ENCODE peak calls at places on chromosome 21, in nine cellular contexts. W is HCT116; F is HT1080; K is neuronal stem cell; X is H9; Q is mesothelial cell of epicardium; E is pulmonary artery endothelial cell; P is AG09319; G is stimulated activated CD8-positive, alpha-beta memory T cell treated with anti-CD3 and anti-CD28 coated beads, Interleukin-15, amount 100 ng/mL, for 24 hours. I is an unnamed sample.

GRCh38 chr21:32819702-32820101 is 48.1 kb upstream of the PAXBP1 start:
- DNase-seq in W (no peak), F (peak), K (no peak), X (no peak), Q (no peak), E (peak), P (peak), G (no peak), I (no peak)

GRCh38 chr21:35311985-35312384 is 262.9 kb upstream of the RUNX1 start:
- DNase-seq in W (no peak), F (no peak), K (no peak), X (no peak), Q (no peak), E (no peak), P (no peak), G (no peak), I (no peak)

GRCh38 chr21:39020751-39021474 is 162.3 kb downstream of the PSMG1 start:
- DNase-seq in W (no peak), F (no peak), K (no peak), X (no peak), Q (no peak), E (no peak), P (no peak), G (no peak), I (no peak)

GRCh38 chr21:27772816-27773215 is 805.9 kb upstream of the ADAMTS5 start:
- DNase-seq in W (no peak), F (no peak), K (no peak), X (no peak), Q (no peak), E (no peak), P (peak), G (no peak), I (no peak)

GRCh38 chr21:39667353-39667891 is 54.7 kb downstream of the B3GALT5 start:
- DNase-seq in W (no peak), F (no peak), K (no peak), X (no peak), Q (no peak), E (no peak), P (no peak), G (no peak), I (no peak)

GRCh38 chr21:46002841-46003574 is 21.4 kb downstream of the COL6A1 start:
- DNase-seq in W (no peak), F (no peak), K (no peak), X (peak), Q (peak), E (no peak), P (no peak), G (no peak), I (no peak)

GRCh38 chr21:45970674-45971486 is 10.7 kb upstream of the COL6A1 start:
- DNase-seq in W (no peak), F (peak), K (no peak), X (peak), Q (no peak), E (no peak), P (no peak), G (peak), I (peak)

GRCh38 chr21:33078907-33079582 is 9.1 kb downstream of the OLIG1 start:
- DNase-seq in W (peak), F (peak), K (no peak), X (no peak), Q (no peak), E (no peak), P (no peak), G (no peak), I (peak)

GRCh38 chr21:45296638-45297037 is 8.9 kb upstream of the POFUT2 start:
- DNase-seq in W (no peak), F (no peak), K (no peak), X (no peak), Q (no peak), E (no peak), P (no peak), G (no peak), I (no peak)

GRCh38 chr21:43861716-43862115 is 3.3 kb upstream of the AGPAT3 start:
- DNase-seq in W (no peak), F (no peak), K (no peak), X (no peak), Q (no peak), E (no peak), P (no peak), G (no peak), I (no peak)

GRCh38 chr21:28754127-28754611 is 238.5 kb downstream of the LTN1 start:
- DNase-seq in W (no peak), F (no peak), K (no peak), X (no peak), Q (no peak), E (peak), P (no peak), G (no peak), I (peak)

GRCh38 chr21:27590271-27590670 is 623.4 kb upstream of the ADAMTS5 start:
- DNase-seq in W (no peak), F (peak), K (no peak), X (no peak), Q (no peak), E (no peak), P (peak), G (no peak), I (no peak)

GRCh38 chr21:34768326-34768725 is 99.5 kb downstream of the CLIC6 start:
- DNase-seq in W (no peak), F (no peak), K (no peak), X (no peak), Q (no peak), E (no peak), P (no peak), G (no peak), I (no peak)

GRCh38 chr21:38244885-38245869 is 11.6 kb upstream of the KCNJ15 start:
- DNase-seq in W (no peak), F (peak), K (no peak), X (no peak), Q (no peak), E (no peak), P (peak), G (peak), I (peak)

GRCh38 chr21:39336457-39337008 is 12.4 kb downstream of the HMGN1 start:
- DNase-seq in W (no peak), F (no peak), K (no peak), X (no peak), Q (no peak), E (no peak), P (no peak), G (no peak), I (no peak)

GRCh38 chr21:44442266-44443125 is 12.8 kb upstream of the LRRC3 start:
- DNase-seq in W (no peak), F (no peak), K (no peak), X (no peak), Q (peak), E (no peak), P (no peak), G (no peak), I (no peak)

GRCh38 chr21:45537746-45538291 is 4.4 kb downstream of the SLC19A1 start:
- DNase-seq in W (no peak), F (no peak), K (no peak), X (no peak), Q (peak), E (no peak), P (no peak), G (no peak), I (no peak)

GRCh38 chr21:16605588-16605987 is 875.8 kb downstream of the USP25 start:
- DNase-seq in W (no peak), F (no peak), K (no peak), X (no peak), Q (no peak), E (no peak), P (no peak), G (no peak), I (no peak)

GRCh38 chr21:33936221-33937038 is 20.8 kb upstream of the ATP5PO start:
- DNase-seq in W (no peak), F (no peak), K (no peak), X (no peak), Q (no peak), E (no peak), P (no peak), G (no peak), I (no peak)

GRCh38 chr21:42313501-42313969 is 1.7 kb downstream of the TFF3 start:
- DNase-seq in W (no peak), F (no peak), K (no peak), X (peak), Q (no peak), E (no peak), P (no peak), G (no peak), I (no peak)